ENCODE peak calls at places on chromosomes 13 and 19, in six cellular contexts. E is CD4-positive, CD25-positive, alpha-beta regulatory T cell; A is right atrium auricular region; O is cardiac fibroblast; Q is CD8-positive, alpha-beta T cell; L is thoracic aorta. R is an unnamed sample.

GRCh38 chr13:114196629-114197028 is 17.6 kb downstream of the CFAP97D2 start:
- DNase-seq in E (no peak), A (no peak), O (no peak), Q (no peak), L (no peak), R (no peak)

GRCh38 chr13:105074756-105075155 is 1460.7 kb downstream of the EFNB2 start:
- DNase-seq in E (no peak), A (no peak), O (no peak), Q (no peak), L (no peak), R (no peak)

GRCh38 chr19:6947745-6948144 is 60.4 kb downstream of the ADGRE1 start:
- DNase-seq in E (peak), A (no peak), O (peak), Q (no peak), L (no peak), R (peak)

GRCh38 chr13:41284512-41285288 is 21.3 kb upstream of the MTRF1 start:
- DNase-seq in E (no peak), A (no peak), O (peak), Q (no peak), L (no peak), R (peak)

GRCh38 chr19:47005164-47005641 is 14.4 kb upstream of the NPAS1 start:
- DNase-seq in E (no peak), A (no peak), O (no peak), Q (no peak), L (no peak), R (no peak)

GRCh38 chr19:34484328-34484727 is 2.8 kb downstream of the WTIP start:
- DNase-seq in E (no peak), A (no peak), O (no peak), Q (no peak), L (no peak), R (no peak)

GRCh38 chr19:45406957-45407375 is 522 bp downstream of the POLR1G start:
- DNase-seq in E (no peak), A (no peak), O (no peak), Q (no peak), L (no peak), R (no peak)

GRCh38 chr13:91540157-91540736 is 141.8 kb downstream of the GPC5 start:
- DNase-seq in E (no peak), A (no peak), O (no peak), Q (no peak), L (no peak), R (no peak)

GRCh38 chr13:109816112-109816978 is 30.0 kb upstream of the IRS2 start:
- DNase-seq in E (no peak), A (no peak), O (no peak), Q (no peak), L (no peak), R (peak)

GRCh38 chr13:98171806-98172569 is 5.1 kb downstream of the RNF113B start:
- DNase-seq in E (no peak), A (no peak), O (peak), Q (no peak), L (no peak), R (peak)

GRCh38 chr13:103002279-103002678 is 63.9 kb downstream of the SLC10A2 start:
- DNase-seq in E (no peak), A (no peak), O (no peak), Q (no peak), L (no peak), R (no peak)

GRCh38 chr13:31965361-31966066 is 66.1 kb upstream of the FRY start:
- DNase-seq in E (no peak), A (no peak), O (peak), Q (no peak), L (no peak), R (peak)

GRCh38 chr13:105960326-105960725 is 575.1 kb downstream of the EFNB2 start:
- DNase-seq in E (no peak), A (no peak), O (no peak), Q (no peak), L (no peak), R (no peak)

GRCh38 chr19:55082023-55082851 is 6.6 kb downstream of the EPS8L1 start:
- DNase-seq in E (peak), A (no peak), O (peak), Q (no peak), L (no peak), R (no peak)

GRCh38 chr13:39565036-39565949 is 37.7 kb downstream of the LHFPL6 start:
- DNase-seq in E (no peak), A (no peak), O (peak), Q (no peak), L (no peak), R (peak)

GRCh38 chr13:102402292-102402691 is 444 bp upstream of the FGF14 start:
- DNase-seq in E (no peak), A (peak), O (no peak), Q (no peak), L (no peak), R (no peak)

GRCh38 chr19:45670670-45671453 is 2.8 kb downstream of the GIPR start:
- DNase-seq in E (peak), A (peak), O (peak), Q (peak), L (no peak), R (peak)

GRCh38 chr19:8057545-8058270 is 5.1 kb downstream of the CCL25 start:
- DNase-seq in E (no peak), A (no peak), O (no peak), Q (no peak), L (no peak), R (no peak)

GRCh38 chr19:49749055-49749716 is 13.9 kb downstream of the TSKS start:
- DNase-seq in E (no peak), A (no peak), O (peak), Q (no peak), L (no peak), R (no peak)

GRCh38 chr13:44362394-44363040 is 11.1 kb upstream of the SERP2 start:
- DNase-seq in E (no peak), A (no peak), O (no peak), Q (no peak), L (no peak), R (no peak)

GRCh38 chr13:80533175-80533574 is 192.2 kb upstream of the SPRY2 start:
- DNase-seq in E (no peak), A (no peak), O (no peak), Q (no peak), L (no peak), R (no peak)

GRCh38 chr13:110316196-110316595 is 9.1 kb downstream of the COL4A2 start:
- DNase-seq in E (no peak), A (peak), O (no peak), Q (no peak), L (no peak), R (no peak)

GRCh38 chr13:106851251-106851650 is 283.3 kb upstream of the ARGLU1 start:
- DNase-seq in E (no peak), A (no peak), O (peak), Q (no peak), L (no peak), R (no peak)

GRCh38 chr19:13986348-13986904 is 19.7 kb downstream of the RFX1 start:
- DNase-seq in E (peak), A (peak), O (peak), Q (peak), L (peak), R (peak)

GRCh38 chr13:111914241-111915103 is 152.5 kb upstream of the SOX1 start:
- DNase-seq in E (no peak), A (peak), O (no peak), Q (no peak), L (no peak), R (no peak)

GRCh38 chr13:77389617-77389984 is 62.7 kb upstream of the MYCBP2 start:
- DNase-seq in E (peak), A (no peak), O (no peak), Q (no peak), L (no peak), R (no peak)

GRCh38 chr13:59776924-59777690 is 386.6 kb downstream of the DIAPH3 start:
- DNase-seq in E (no peak), A (no peak), O (peak), Q (no peak), L (no peak), R (peak)

GRCh38 chr13:66362485-66362884 is 867.7 kb downstream of the PCDH9 start:
- DNase-seq in E (no peak), A (no peak), O (no peak), Q (no peak), L (no peak), R (no peak)

GRCh38 chr13:37960427-37960826 is 90.9 kb upstream of the TRPC4 start:
- DNase-seq in E (no peak), A (no peak), O (peak), Q (no peak), L (no peak), R (no peak)

GRCh38 chr13:20363604-20364003 is 131.5 kb upstream of the GJB6 start:
- DNase-seq in E (no peak), A (peak), O (no peak), Q (no peak), L (no peak), R (no peak)

GRCh38 chr13:106381083-106381482 is 154.4 kb downstream of the EFNB2 start:
- DNase-seq in E (no peak), A (no peak), O (no peak), Q (no peak), L (no peak), R (no peak)

GRCh38 chr19:51799998-51800848 is 5.3 kb downstream of the FPR3 start:
- DNase-seq in E (no peak), A (peak), O (peak), Q (no peak), L (no peak), R (no peak)

GRCh38 chr19:20664917-20665781 is 3.8 kb upstream of the ZNF626 start:
- DNase-seq in E (no peak), A (no peak), O (peak), Q (no peak), L (no peak), R (peak)

GRCh38 chr19:56170261-56170660 is 5.5 kb upstream of the GALP start:
- DNase-seq in E (no peak), A (peak), O (peak), Q (no peak), L (no peak), R (no peak)

GRCh38 chr19:3687774-3688706 is 12.2 kb downstream of the PIP5K1C start:
- DNase-seq in E (peak), A (no peak), O (no peak), Q (peak), L (no peak), R (no peak)
- H3K4me3 ChIP-seq in E (no peak), A (no peak), O (no peak), Q (peak), L (peak), R (no peak)

GRCh38 chr19:3047307-3048189 is 14.7 kb downstream of the TLE5 start:
- DNase-seq in E (peak), A (peak), O (peak), Q (peak), L (peak), R (peak)
- H3K4me3 ChIP-seq in E (peak), A (peak), O (peak), Q (peak), L (peak), R (peak)

DNA sequence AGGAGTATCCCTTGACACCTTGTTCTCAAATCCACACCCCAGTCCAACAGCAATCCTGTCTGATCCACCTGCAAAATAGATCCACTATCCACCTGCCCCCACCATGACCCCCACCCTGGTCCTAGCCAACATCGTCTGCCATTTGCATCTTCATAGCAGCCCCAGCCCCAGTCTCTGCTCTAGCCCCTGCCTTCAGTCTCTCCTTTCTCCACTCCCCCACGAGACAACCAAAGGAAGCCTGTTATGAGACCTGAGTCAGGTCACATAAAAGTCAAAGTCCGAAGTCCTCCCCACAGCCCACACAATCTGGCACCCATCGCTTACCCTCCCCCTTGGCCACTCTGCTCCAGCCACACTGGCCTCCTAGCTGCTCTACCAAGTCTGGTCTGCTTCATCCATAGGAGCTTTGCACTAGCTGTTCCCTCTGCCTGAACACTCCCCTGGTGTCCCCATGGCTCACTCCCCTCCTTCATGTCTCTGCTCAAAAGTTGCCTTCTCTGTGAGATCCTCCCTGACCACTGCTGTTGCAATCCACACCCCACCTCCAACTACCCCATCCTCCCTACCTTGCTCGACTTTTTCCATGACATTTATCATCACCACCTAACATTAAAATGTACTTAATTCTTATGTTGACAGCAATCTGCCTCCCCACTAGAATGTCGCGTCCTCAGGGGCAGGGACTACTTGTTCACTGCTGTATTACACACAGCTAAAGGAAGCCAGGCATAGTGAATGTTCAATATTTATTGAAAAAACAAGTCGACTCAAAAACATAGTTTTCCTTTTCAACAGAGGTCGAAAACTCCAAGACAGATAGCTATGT is 1.2 kb upstream of the PLEKHG2 start:
- DNase-seq in E (no peak), A (peak), O (no peak), Q (no peak), L (no peak), R (peak)
- H3K4me3 ChIP-seq in E (peak), A (peak), O (no peak), Q (peak), L (peak), R (peak)

GRCh38 chr19:29267701-29268100 is 54.8 kb upstream of the UQCRFS1 start:
- DNase-seq in E (no peak), A (no peak), O (no peak), Q (no peak), L (no peak), R (no peak)
- H3K4me3 ChIP-seq in E (no peak), A (no peak), O (no peak), Q (no peak), L (no peak), R (no peak)

R was measured in AG10803.